ENCODE peak calls at places on chromosomes 5 and 9, in nine cellular contexts. D is fibroblast of mammary gland; H is anterior cingulate cortex; Y is ELR; A is stimulated activated CD8-positive, alpha-beta memory T cell treated with anti-CD3 and anti-CD28 coated beads, Interleukin-12 subunit alpha, Interleukin-12 subunit beta, amount 100 ng/mL, for 4 hours; Q is DMS153; I is brain microvascular endothelial cell; C is pancreas; P is adrenal gland. L is an unnamed sample.
A peak's percentile ranks its signal among the peaks of the same experiment; 100 is the strongest.

GRCh38 chr9:75992480-75993206 is 102.2 kb downstream of the PCSK5 start:
- DNase-seq in P (no peak), Q (no peak), A (no peak), H (no peak), Y (no peak), I (no peak), C (no peak), D (peak; percentile 42), L (no peak)

GRCh38 chr9:38412751-38413150 is 11.5 kb downstream of the IGFBPL1 start:
- DNase-seq in A (no peak), I (no peak), H (no peak), P (no peak), D (no peak), C (no peak), Y (no peak), Q (no peak), L (no peak)

GRCh38 chr9:95463145-95464060 is 53.4 kb downstream of the PTCH1 start:
- DNase-seq in Y (no peak), I (no peak), Q (no peak), D (no peak), A (no peak), H (no peak), P (no peak), C (no peak), L (no peak)

GRCh38 chr5:116380615-116381014 is 194.0 kb downstream of the SEMA6A start:
- DNase-seq in P (no peak), A (no peak), Q (no peak), Y (no peak), H (no peak), C (no peak), I (no peak), D (no peak), L (no peak)

GRCh38 chr5:41286165-41286564 is 72.8 kb upstream of the C6 start:
- DNase-seq in A (no peak), Q (no peak), Y (no peak), H (no peak), D (no peak), P (no peak), I (no peak), C (no peak), L (no peak)

GRCh38 chr9:76369583-76369982 is 24.6 kb downstream of the RFK start:
- DNase-seq in Y (no peak), A (no peak), Q (peak; percentile 89), C (no peak), I (peak; percentile 49), P (no peak), D (peak; percentile 18), H (no peak), L (peak; percentile 36)

GRCh38 chr9:92589918-92590317 is 54.1 kb upstream of the ECM2 start:
- DNase-seq in A (no peak), Y (no peak), C (no peak), P (no peak), D (no peak), H (no peak), I (no peak), Q (no peak), L (no peak)

GRCh38 chr9:101269596-101270324 is 115.0 kb downstream of the BAAT start:
- DNase-seq in P (no peak), A (no peak), Q (no peak), Y (no peak), I (no peak), D (no peak), H (peak; percentile 20), C (no peak), L (no peak)

GRCh38 chr5:178817506-178817905 is 42.2 kb upstream of the ZNF354B start:
- DNase-seq in H (no peak), A (no peak), D (no peak), Y (no peak), P (no peak), Q (no peak), I (no peak), C (no peak), L (no peak)

GRCh38 chr9:104879555-104880318 is 48.2 kb downstream of the ABCA1 start:
- DNase-seq in Y (no peak), A (no peak), H (no peak), D (peak; percentile 93), Q (no peak), C (no peak), P (peak; percentile 49), I (no peak), L (no peak)

GRCh38 chr5:116411101-116411571 is 163.5 kb downstream of the SEMA6A start:
- DNase-seq in D (peak; percentile 6), A (no peak), I (no peak), Y (no peak), C (no peak), P (no peak), Q (no peak), H (no peak), L (peak; percentile 40)

GRCh38 chr5:10535237-10535530 is 28.7 kb upstream of the ANKRD33B start:
- DNase-seq in A (no peak), Y (no peak), I (no peak), P (no peak), C (no peak), D (no peak), Q (no peak), H (no peak), L (no peak)

GRCh38 chr5:50889790-50890189 is 223.4 kb downstream of the PARP8 start:
- DNase-seq in D (no peak), A (no peak), Q (peak; percentile 10), P (no peak), I (no peak), H (no peak), C (no peak), Y (no peak), L (no peak)

GRCh38 chr9:128341435-128341849 is 1.1 kb downstream of the SLC27A4 start:
- DNase-seq in D (peak; percentile 73), A (peak; percentile 46), C (peak; percentile 71), Q (peak; percentile 57), Y (peak; percentile 85), I (peak; percentile 57), P (peak; percentile 61), H (peak; percentile 27), L (peak; percentile 65)

GRCh38 chr5:136054133-136054996 is 25.6 kb downstream of the TGFBI start:
- DNase-seq in Q (no peak), C (no peak), H (no peak), D (peak; percentile 93), P (no peak), A (no peak), I (no peak), Y (no peak), L (no peak)

GRCh38 chr9:92648447-92649406 is 21.2 kb downstream of the IPPK start:
- DNase-seq in H (no peak), A (no peak), D (no peak), P (peak; percentile 34), I (no peak), Y (no peak), C (peak; percentile 22), Q (no peak), L (no peak)

GRCh38 chr5:1743769-1744085 is 55.9 kb downstream of the MRPL36 start:
- DNase-seq in H (no peak), Y (no peak), C (peak; percentile 16), Q (no peak), I (no peak), A (no peak), P (no peak), D (no peak), L (peak; percentile 9)

GRCh38 chr5:71948206-71948605 is 159.1 kb upstream of the MAP1B start:
- DNase-seq in H (no peak), Y (peak; percentile 28), I (no peak), A (no peak), D (peak; percentile 32), C (no peak), P (no peak), Q (no peak), L (no peak)

GRCh38 chr9:130207241-130207992 is 35.2 kb downstream of the NCS1 start:
- DNase-seq in D (no peak), A (no peak), H (peak; percentile 43), P (no peak), Y (no peak), I (no peak), Q (no peak), C (no peak), L (no peak)

GRCh38 chr9:114371986-114372917 is 15.5 kb downstream of the AKNA start:
- DNase-seq in D (peak; percentile 74), C (peak; percentile 40), P (peak; percentile 32), H (no peak), A (no peak), Q (no peak), I (no peak), Y (peak; percentile 78), L (peak; percentile 51)

GRCh38 chr5:141094481-141095262 is at the start of gene PCDHB2:
- DNase-seq in I (no peak), H (peak; percentile 4), A (no peak), D (peak; percentile 53), Q (no peak), C (no peak), Y (peak; percentile 9), P (peak; percentile 9), L (peak; percentile 71)

GRCh38 chr5:139651502-139651862 is 3.3 kb downstream of the CXXC5 start:
- DNase-seq in D (peak; percentile 46), C (no peak), P (no peak), I (no peak), A (no peak), Y (no peak), H (no peak), Q (no peak), L (no peak)

GRCh38 chr5:115343855-115344254 is 47.4 kb upstream of the CCDC112 start:
- DNase-seq in I (peak; percentile 70), C (no peak), H (no peak), D (peak; percentile 77), Y (peak; percentile 83), A (no peak), P (no peak), Q (no peak), L (no peak)

GRCh38 chr5:92749943-92750342 is 831.1 kb downstream of the NR2F1-AS1 start:
- DNase-seq in Q (no peak), P (no peak), H (no peak), C (no peak), D (peak; percentile 54), Y (peak; percentile 62), A (no peak), I (peak; percentile 53), L (no peak)

GRCh38 chr9:86585422-86586143 is 231.4 kb upstream of the TUT7 start:
- DNase-seq in H (no peak), I (no peak), A (no peak), P (peak; percentile 11), C (no peak), Y (no peak), D (peak; percentile 15), Q (no peak), L (no peak)

GRCh38 chr5:51398875-51399635 is 15.8 kb downstream of the ISL1 start:
- DNase-seq in A (no peak), D (no peak), Y (no peak), C (no peak), P (no peak), I (no peak), Q (no peak), H (no peak), L (no peak)

GRCh38 chr9:20624201-20625002 is 2.1 kb upstream of the MLLT3 start:
- DNase-seq in C (no peak), D (peak; percentile 79), P (peak; percentile 54), Q (peak; percentile 54), A (no peak), Y (peak; percentile 83), H (peak; percentile 17), I (peak; percentile 57), L (peak; percentile 62)

GRCh38 chr5:126681970-126682369 is 81.2 kb downstream of the PHAX start:
- DNase-seq in I (no peak), P (no peak), C (no peak), D (peak; percentile 74), Q (no peak), Y (no peak), A (no peak), H (no peak), L (no peak)

GRCh38 chr5:122942164-122942914 is 94.2 kb downstream of the PPIC start:
- DNase-seq in Q (peak; percentile 38), D (peak; percentile 11), H (no peak), C (no peak), Y (peak; percentile 57), A (no peak), P (no peak), I (peak; percentile 43), L (no peak)

GRCh38 chr5:2471152-2471879 is 280.2 kb downstream of the IRX2 start:
- DNase-seq in A (no peak), D (no peak), Y (no peak), Q (no peak), I (no peak), H (no peak), P (no peak), C (no peak), L (no peak)

GRCh38 chr5:28710360-28710759 is 1672.0 kb upstream of the CDH9 start:
- DNase-seq in H (no peak), C (no peak), P (no peak), I (no peak), Y (peak; percentile 3), Q (no peak), A (no peak), D (no peak), L (no peak)

L was measured in heart left ventricle.